ENCODE peak calls at places on chromosomes 3 and 15, in nine cellular contexts. O is heart right ventricle, B is heart left ventricle, L is endodermal cell, F is uterus, D is ovary, N is lower lobe of right lung, X is breast epithelium, C is fibroblast of lung. S is an unnamed sample.

GRCh38 chr15:33149919-33150318 is 44.6 kb downstream of the FMN1 start:
- DNase-seq in O (no peak), B (no peak), L (no peak), F (no peak), D (no peak), N (no peak), X (no peak), C (peak; percentile 38), S (no peak)

GRCh38 chr3:150744041-150745026 is 18.6 kb downstream of the SIAH2 start:
- DNase-seq in O (no peak), B (no peak), L (no peak), F (no peak), D (no peak), N (no peak), X (no peak), C (no peak), S (no peak)

GRCh38 chr3:156648086-156648485 is 26.3 kb upstream of the TIPARP start:
- DNase-seq in O (no peak), B (no peak), L (no peak), F (no peak), D (no peak), N (no peak), X (no peak), C (peak; percentile 89), S (no peak)

GRCh38 chr15:70195171-70195807 is 97.6 kb upstream of the TLE3 start:
- DNase-seq in O (no peak), B (no peak), L (no peak), F (no peak), D (no peak), N (no peak), X (no peak), C (no peak), S (no peak)

GRCh38 chr3:16286161-16286560 is 21.1 kb downstream of the OXNAD1 start:
- DNase-seq in O (no peak), B (no peak), L (no peak), F (no peak), D (no peak), N (no peak), X (no peak), C (no peak), S (no peak)

GRCh38 chr3:13708301-13708700 is 159.4 kb downstream of the FBLN2 start:
- DNase-seq in O (peak; percentile 1), B (peak; percentile 2), L (peak; percentile 17), F (peak; percentile 5), D (peak; percentile 1), N (no peak), X (peak; percentile 1), C (no peak), S (peak; percentile 2)

GRCh38 chr3:46703013-46703520 is 1.9 kb downstream of the TMIE start:
- DNase-seq in O (no peak), B (no peak), L (no peak), F (no peak), D (no peak), N (peak; percentile 27), X (no peak), C (no peak), S (no peak)

GRCh38 chr3:120157113-120157512 is 62.9 kb upstream of the GSK3B start:
- DNase-seq in O (no peak), B (no peak), L (no peak), F (no peak), D (no peak), N (no peak), X (no peak), C (no peak), S (no peak)

GRCh38 chr3:17431004-17431403 is 311.4 kb downstream of the TBC1D5 start:
- DNase-seq in O (no peak), B (no peak), L (no peak), F (no peak), D (no peak), N (no peak), X (no peak), C (peak; percentile 33), S (no peak)

GRCh38 chr3:48157950-48158376 is 30.3 kb downstream of the CDC25A start:
- DNase-seq in O (peak; percentile 67), B (peak; percentile 48), L (peak; percentile 93), F (peak; percentile 64), D (peak; percentile 62), N (peak; percentile 70), X (no peak), C (peak; percentile 55), S (peak; percentile 40)

GRCh38 chr15:91930092-91930491 is 76.6 kb downstream of the SLCO3A1 start:
- DNase-seq in O (no peak), B (no peak), L (no peak), F (no peak), D (no peak), N (no peak), X (no peak), C (no peak), S (no peak)

GRCh38 chr3:189724366-189724765 is 93.2 kb downstream of the TP63 start:
- DNase-seq in O (no peak), B (no peak), L (no peak), F (no peak), D (no peak), N (no peak), X (no peak), C (no peak), S (no peak)

GRCh38 chr3:184485906-184486305 is 75.7 kb upstream of the EPHB3 start:
- DNase-seq in O (no peak), B (no peak), L (no peak), F (no peak), D (no peak), N (no peak), X (no peak), C (no peak), S (no peak)

GRCh38 chr15:47756872-47757271 is 39.6 kb downstream of the SEMA6D start:
- DNase-seq in O (peak; percentile 13), B (no peak), L (no peak), F (no peak), D (peak; percentile 35), N (no peak), X (no peak), C (peak; percentile 89), S (no peak)

GRCh38 chr3:196159952-196160804 is 51.0 kb downstream of the ZDHHC19 start:
- DNase-seq in O (no peak), B (no peak), L (peak; percentile 79), F (no peak), D (no peak), N (peak; percentile 78), X (no peak), C (peak; percentile 91), S (no peak)

GRCh38 chr3:66133050-66133757 is 87.6 kb upstream of the SLC25A26 start:
- DNase-seq in O (no peak), B (no peak), L (no peak), F (no peak), D (no peak), N (no peak), X (no peak), C (peak; percentile 85), S (no peak)

GRCh38 chr3:11212301-11212613 is 58.0 kb downstream of the HRH1 start:
- DNase-seq in O (no peak), B (no peak), L (no peak), F (no peak), D (no peak), N (no peak), X (no peak), C (peak; percentile 80), S (no peak)

GRCh38 chr3:42022355-42022754 is 60.5 kb upstream of the ULK4 start:
- DNase-seq in O (no peak), B (no peak), L (no peak), F (no peak), D (no peak), N (no peak), X (no peak), C (no peak), S (no peak)
- H3K4me1 ChIP-seq in O (peaks cover 95% of the 10 kb centered on the region), B (peaks cover 92% of the 10 kb centered on the region), L (peaks cover 29% of the 10 kb centered on the region), F (peaks cover 28% of the 10 kb centered on the region), D (peaks cover 20% of the 10 kb centered on the region), N (peaks cover 73% of the 10 kb centered on the region), X (no peaks in the 10 kb centered on the region), C (peaks cover 43% of the 10 kb centered on the region), S (peaks cover 49% of the 10 kb centered on the region)

GRCh38 chr3:111077384-111077783 is 5.8 kb downstream of the NECTIN3 start:
- DNase-seq in O (no peak), B (no peak), L (no peak), F (no peak), D (no peak), N (no peak), X (no peak), C (no peak), S (no peak)

GRCh38 chr3:111081008-111081545 is 9.5 kb downstream of the NECTIN3 start:
- DNase-seq in O (no peak), B (no peak), L (no peak), F (no peak), D (no peak), N (no peak), X (no peak), C (peak; percentile 32), S (no peak)

GRCh38 chr3:111076732-111077131 is 5.1 kb downstream of the NECTIN3 start:
- DNase-seq in O (no peak), B (no peak), L (no peak), F (no peak), D (no peak), N (no peak), X (no peak), C (no peak), S (no peak)

GRCh38 chr3:111084911-111085310 is 13.3 kb downstream of the NECTIN3 start:
- DNase-seq in O (no peak), B (no peak), L (no peak), F (no peak), D (no peak), N (no peak), X (no peak), C (no peak), S (no peak)

DNA sequence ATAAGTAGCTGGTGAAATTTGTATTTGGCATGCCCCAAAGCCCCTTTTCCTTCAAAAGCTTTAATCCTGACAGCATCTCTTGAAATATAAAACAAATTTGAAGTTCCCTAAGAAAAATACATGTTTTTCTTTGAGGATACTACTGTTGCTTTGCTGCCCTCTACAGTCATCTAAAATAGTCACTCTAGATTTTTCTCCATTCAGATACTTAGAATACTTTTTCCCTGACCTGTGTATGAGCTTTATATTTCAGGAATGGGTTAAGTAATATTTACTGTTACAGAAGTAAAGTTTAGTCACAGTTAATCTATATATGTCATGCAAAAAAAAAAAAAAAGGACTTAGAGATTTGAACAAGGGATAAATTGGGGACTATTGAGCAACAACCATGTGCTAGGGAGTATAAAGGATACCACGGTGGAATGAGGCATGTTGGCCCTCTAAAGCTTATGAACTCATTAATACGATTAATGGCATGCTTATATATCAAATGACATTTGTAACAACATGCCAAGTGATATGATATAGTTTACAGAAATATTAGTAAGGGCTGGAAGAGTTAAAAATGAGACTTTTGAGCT is 8.8 kb downstream of the NECTIN3 start:
- DNase-seq in O (no peak), B (no peak), L (no peak), F (no peak), D (no peak), N (no peak), X (no peak), C (peak; percentile 56), S (no peak)
- TF ChIP-seq CTCF in O (peak; percentile 75), B (peak; percentile 60), L (peak; percentile 79), F (peak; percentile 59), D (peak; percentile 36), N (peak; percentile 51), X (no peak), C (peak; percentile 52), S (peak; percentile 37)

GRCh38 chr15:89068325-89068784 is 19.9 kb upstream of the ABHD2 start:
- DNase-seq in O (peak; percentile 23), B (peak; percentile 30), L (no peak), F (no peak), D (peak; percentile 54), N (no peak), X (peak; percentile 72), C (peak; percentile 99), S (peak; percentile 49)
- H3K27ac ChIP-seq in O (no peak overlapping the region), B (no peak overlapping the region), L (no peak overlapping the region), F (no peak overlapping the region), D (no peak overlapping the region), N (no peak overlapping the region), X (peak overlapping the region; percentile 54), C (no peak overlapping the region), S (no peak overlapping the region)

GRCh38 chr3:129571605-129572547 is 28.9 kb downstream of the H1-8 start:
- DNase-seq in O (no peak), B (no peak), L (no peak), F (no peak), D (no peak), N (no peak), X (no peak), C (no peak), S (no peak)
- H3K4me1 ChIP-seq in O (peaks cover 1% of the 10 kb centered on the region), B (peaks cover 13% of the 10 kb centered on the region), L (peaks cover 3% of the 10 kb centered on the region), F (peaks cover 15% of the 10 kb centered on the region), D (peaks cover 8% of the 10 kb centered on the region), N (peaks cover 20% of the 10 kb centered on the region), X (peaks cover 8% of the 10 kb centered on the region), C (peaks cover 4% of the 10 kb centered on the region), S (no peaks in the 10 kb centered on the region)